ENCODE peak calls at places on chromosomes 7 and 10, in four cellular contexts. Y is neural progenitor cell, G is mammary epithelial cell, Z is AG04450. S is an unnamed sample.
A peak's percentile ranks its signal among the peaks of the same experiment; 100 is the strongest.

GRCh38 chr7:106732045-106732444 is 71.1 kb upstream of the CCDC71L start:
- DNase-seq in Z (no peak), Y (no peak), G (no peak), S (no peak)

GRCh38 chr7:38463277-38464224 is 167.6 kb downstream of the AMPH start:
- DNase-seq in Z (peak; percentile 45), Y (no peak), G (peak; percentile 19), S (peak; percentile 22)

GRCh38 chr7:150003304-150003810 is 129.6 kb downstream of the ATP6V0E2 start:
- DNase-seq in G (no peak), Y (no peak), Z (no peak), S (no peak)

GRCh38 chr10:21278491-21279216 is 246.8 kb downstream of the SKIDA1 start:
- DNase-seq in G (peak; percentile 78), Z (peak; percentile 84), Y (peak; percentile 94), S (peak; percentile 70)

GRCh38 chr7:28570113-28570969 is 158.0 kb downstream of the CREB5 start:
- DNase-seq in Y (no peak), G (no peak), Z (no peak), S (no peak)

GRCh38 chr10:86681047-86681446 is 12.7 kb downstream of the LDB3 start:
- DNase-seq in Z (no peak), G (no peak), Y (no peak), S (no peak)

GRCh38 chr10:29386347-29386999 is 97.6 kb downstream of the LYZL1 start:
- DNase-seq in G (peak; percentile 11), Y (peak; percentile 62), Z (no peak), S (peak; percentile 45)

GRCh38 chr7:74372060-74372408 is 81.7 kb upstream of the GTF2IRD1 start:
- DNase-seq in G (no peak), Z (no peak), Y (no peak), S (no peak)

GRCh38 chr10:5547934-5548660 is 23.3 kb downstream of the CALML3 start:
- DNase-seq in G (peak; percentile 93), Y (no peak), Z (no peak), S (no peak)

GRCh38 chr7:150952331-150953050 is 25.6 kb downstream of the KCNH2 start:
- DNase-seq in Z (no peak), Y (no peak), G (no peak), S (no peak)

GRCh38 chr7:2138146-2138765 is 94.5 kb downstream of the MAD1L1 start:
- DNase-seq in Z (no peak), Y (no peak), G (no peak), S (no peak)

GRCh38 chr7:604038-604883 is 84.6 kb upstream of the PDGFA start:
- DNase-seq in Z (no peak), G (no peak), Y (no peak), S (no peak)

GRCh38 chr10:191703-192518 is 56.7 kb downstream of the ZMYND11 start:
- DNase-seq in G (no peak), Z (no peak), Y (no peak), S (no peak)

GRCh38 chr10:116973946-116974345 is 31.0 kb downstream of the SHTN1 start:
- DNase-seq in Y (no peak), G (no peak), Z (no peak), S (no peak)

GRCh38 chr10:22550732-22551131 is 163.6 kb downstream of the PIP4K2A start:
- DNase-seq in G (no peak), Z (no peak), Y (peak; percentile 61), S (peak; percentile 27)

GRCh38 chr10:118259288-118259906 is 82.7 kb downstream of the FAM204A start:
- DNase-seq in G (peak; percentile 9), Y (peak; percentile 90), Z (no peak), S (peak; percentile 50)

GRCh38 chr7:97130417-97131139 is 13.1 kb downstream of the SDHAF3 start:
- DNase-seq in Z (no peak), G (peak; percentile 54), Y (peak; percentile 23), S (peak; percentile 46)

GRCh38 chr10:86963341-86963919 is 4.9 kb upstream of the ADIRF start:
- DNase-seq in G (no peak), Y (no peak), Z (no peak), S (no peak)

GRCh38 chr7:107891619-107892366 is 810 bp downstream of the DLD start:
- DNase-seq in Y (no peak), G (peak; percentile 59), Z (no peak), S (peak; percentile 18)

GRCh38 chr7:82729172-82730030 is 285.8 kb upstream of the CACNA2D1 start:
- DNase-seq in Y (peak; percentile 49), G (peak; percentile 22), Z (peak; percentile 27), S (peak; percentile 7)

GRCh38 chr7:65827366-65827765 is 45.5 kb upstream of the VKORC1L1 start:
- DNase-seq in G (peak; percentile 35), Z (no peak), Y (no peak), S (no peak)

GRCh38 chr7:30923009-30923773 is 11.5 kb downstream of the AQP1 start:
- DNase-seq in G (no peak), Y (no peak), Z (no peak), S (no peak)

GRCh38 chr10:70540089-70540788 is 61.7 kb downstream of the PALD1 start:
- DNase-seq in G (no peak), Z (no peak), Y (peak; percentile 64), S (peak; percentile 26)

GRCh38 chr7:138756591-138757222 is 41.1 kb upstream of the TMEM213 start:
- DNase-seq in G (peak; percentile 69), Z (no peak), Y (no peak), S (no peak)

GRCh38 chr10:122084286-122085041 is 95.5 kb downstream of the TACC2 start:
- DNase-seq in G (no peak), Z (no peak), Y (no peak), S (no peak)

GRCh38 chr10:98262571-98262970 is 5.4 kb downstream of the LOXL4 start:
- DNase-seq in G (peak; percentile 42), Y (no peak), Z (no peak), S (peak; percentile 50)

GRCh38 chr7:131424219-131424822 is 96.6 kb downstream of the MKLN1 start:
- DNase-seq in G (peak; percentile 11), Z (peak; percentile 7), Y (peak; percentile 20), S (peak; percentile 15)

GRCh38 chr10:65571011-65571570 is 1354.7 kb upstream of the LRRTM3 start:
- DNase-seq in Z (no peak), Y (peak; percentile 20), G (peak; percentile 8), S (peak; percentile 6)

GRCh38 chr7:55365103-55365679 is at the start of gene LANCL2:
- DNase-seq in Z (no peak), Y (peak; percentile 85), G (no peak), S (peak; percentile 21)
- TF ChIP-seq CTCF in Z (no peak), Y (no peak), G (no peak), S (no peak)

GRCh38 chr10:77637474-77637985 is at the start of gene KCNMA1:
- DNase-seq in G (peak; percentile 50), Y (peak; percentile 68), Z (no peak), S (peak; percentile 41)

GRCh38 chr10:77634939-77635338 is 2.7 kb downstream of the KCNMA1 start:
- DNase-seq in G (no peak), Z (no peak), Y (no peak), S (no peak)

GRCh38 chr10:77636286-77636966 is 1.2 kb downstream of the KCNMA1 start:
- DNase-seq in Z (no peak), Y (peak; percentile 61), G (no peak), S (no peak)

GRCh38 chr10:77636967-77637473 is 588 bp downstream of the KCNMA1 start:
- DNase-seq in G (no peak), Y (peak; percentile 47), Z (no peak), S (no peak)

DNA sequence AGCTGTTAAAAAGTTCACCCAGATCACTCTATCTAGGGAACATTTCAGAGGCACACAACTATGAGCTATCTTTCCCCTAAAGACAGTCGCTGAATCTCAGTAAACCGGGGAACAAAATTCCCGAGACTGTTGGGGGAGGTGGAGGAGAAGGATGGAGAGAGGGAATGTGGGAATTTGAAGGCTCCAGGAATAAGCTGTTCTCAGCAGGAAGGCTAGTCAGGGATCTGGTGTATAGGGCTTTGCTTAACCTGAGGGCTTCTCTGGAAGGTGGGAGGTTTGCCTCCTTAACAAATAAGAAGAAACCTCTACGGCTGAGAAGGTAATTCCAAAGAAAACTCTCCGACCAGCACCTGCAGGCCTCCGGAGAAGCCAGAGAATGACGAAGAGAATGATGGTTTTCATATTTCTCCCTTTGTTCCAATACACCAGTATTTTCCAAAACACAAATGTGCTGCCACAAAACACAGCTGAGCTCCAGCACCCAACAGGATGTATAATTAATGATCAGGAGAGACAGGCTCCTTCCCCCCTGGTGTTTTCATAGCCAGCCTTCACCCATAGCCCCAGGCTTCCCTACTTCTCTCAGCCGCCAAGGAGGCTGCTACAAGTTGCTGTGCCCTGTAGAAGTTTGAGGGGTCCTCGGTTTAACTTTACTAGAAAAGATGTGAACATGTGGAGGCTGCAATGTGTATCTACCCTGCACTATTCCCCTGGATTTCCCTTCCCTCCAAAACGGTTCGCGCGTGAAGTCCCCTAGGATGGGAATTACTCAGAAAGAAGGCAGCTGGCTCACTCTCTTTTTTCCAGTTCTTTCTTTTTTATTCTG is 2.0 kb downstream of the KCNMA1 start:
- DNase-seq in Z (no peak), G (no peak), Y (peak; percentile 35), S (no peak)
- H3K27ac ChIP-seq in Z (peak overlapping the region; percentile 21), G (no peak overlapping the region), Y (no peak overlapping the region), S (no peak overlapping the region)

DNA sequence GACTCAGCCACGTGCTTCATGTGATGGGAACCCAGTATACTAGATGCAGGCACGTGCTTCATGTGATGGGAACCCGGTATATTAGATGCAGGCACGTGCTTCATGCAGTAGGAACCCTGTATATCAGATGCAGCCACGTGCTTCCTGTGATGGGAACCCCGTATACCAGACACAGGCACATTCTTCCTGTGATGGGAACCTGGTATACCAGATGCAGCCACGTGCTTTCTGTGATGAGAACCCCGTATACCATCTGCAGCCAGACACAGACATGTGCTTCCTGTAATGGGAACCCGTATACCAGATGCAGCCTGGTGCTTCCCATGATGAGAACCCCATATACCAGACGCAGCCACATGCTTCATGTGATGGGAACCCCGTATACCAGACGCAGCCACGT is 44.0 kb downstream of the MGMT start:
- DNase-seq in G (no peak), Y (no peak), Z (no peak), S (no peak)
- TF ChIP-seq CTCF in G (no peak), Y (no peak), Z (no peak), S (no peak)

GRCh38 chr10:67912330-67912946 is 28.0 kb downstream of the SIRT1 start:
- DNase-seq in Y (no peak), G (no peak), Z (no peak), S (no peak)
- H3K27ac ChIP-seq in Y (no peak overlapping the region), G (no peak overlapping the region), Z (no peak overlapping the region), S (no peak overlapping the region)

DNA sequence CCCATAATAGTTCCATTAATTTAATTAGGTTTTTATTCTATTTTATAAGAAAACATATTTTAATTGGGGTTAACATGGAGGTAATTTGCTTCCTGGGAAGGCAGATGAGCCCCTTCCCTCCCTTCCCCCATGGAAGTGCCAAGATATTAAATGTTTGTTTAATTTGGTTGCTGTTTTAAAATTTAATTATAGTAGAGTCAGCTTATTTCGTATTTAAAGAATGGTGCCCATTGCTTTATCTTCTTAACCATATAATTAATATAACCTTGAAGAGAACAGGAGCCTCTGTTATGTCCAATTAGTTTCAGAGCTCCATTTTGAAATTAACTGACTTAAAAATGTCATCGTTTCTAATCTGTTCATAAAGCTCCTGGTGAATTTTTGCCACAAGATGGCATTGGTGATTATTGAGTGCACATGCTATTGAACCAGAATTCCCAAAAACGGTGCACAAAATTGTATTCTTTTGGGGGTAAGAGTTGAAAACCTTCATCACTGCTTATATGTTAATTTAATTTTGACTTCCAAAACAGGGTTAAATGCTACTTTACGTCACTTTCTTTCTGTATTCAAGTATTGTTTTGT is 26.0 kb downstream of the KLHDC10 start:
- DNase-seq in Y (no peak), Z (no peak), G (no peak), S (no peak)
- TF ChIP-seq CTCF in Y (peak; percentile 17), Z (peak; percentile 44), G (peak; percentile 48), S (peak; percentile 9)